ENCODE peak calls at places on chromosomes 16 and 17, in seven cellular contexts. K, C, I, H, U, Z and A are unnamed samples.

GRCh38 chr16:20734056-20734455 is 7.6 kb downstream of the THUMPD1 start:
- DNase-seq in Z (no peak), I (no peak), U (no peak), K (no peak), H (no peak), C (no peak), A (no peak)

GRCh38 chr17:80123791-80124190 is 22.4 kb downstream of the GAA start:
- DNase-seq in H (no peak), I (no peak), K (peak), C (no peak), Z (no peak), U (peak), A (no peak)

GRCh38 chr17:57355090-57355859 is 99.0 kb downstream of the MSI2 start:
- DNase-seq in K (no peak), C (no peak), U (peak), I (no peak), H (no peak), Z (no peak), A (no peak)

GRCh38 chr17:79609175-79609589 is 1.7 kb downstream of the RBFOX3 start:
- DNase-seq in U (no peak), Z (no peak), C (peak), H (no peak), K (no peak), I (no peak), A (no peak)

GRCh38 chr16:14628806-14629611 is 1.1 kb downstream of the PARN start:
- DNase-seq in Z (no peak), K (peak), I (no peak), C (peak), U (peak), H (no peak), A (no peak)

GRCh38 chr17:49587366-49588073 is 11.8 kb downstream of the NXPH3 start:
- DNase-seq in Z (no peak), H (no peak), K (no peak), I (no peak), U (no peak), C (no peak), A (no peak)

GRCh38 chr16:17370233-17371013 is 100.3 kb downstream of the XYLT1 start:
- DNase-seq in I (no peak), H (no peak), K (no peak), C (no peak), U (peak), Z (no peak), A (no peak)

GRCh38 chr16:489606-490005 is 37.9 kb upstream of the CAPN15 start:
- DNase-seq in I (no peak), Z (no peak), U (no peak), C (no peak), K (no peak), H (no peak), A (no peak)

GRCh38 chr17:67160791-67161190 is 84.2 kb downstream of the HELZ start:
- DNase-seq in K (no peak), Z (no peak), U (no peak), C (no peak), I (no peak), H (no peak), A (no peak)

GRCh38 chr17:60328679-60329078 is 63.3 kb downstream of the USP32 start:
- DNase-seq in Z (no peak), H (no peak), I (no peak), K (no peak), C (no peak), U (no peak), A (no peak)

GRCh38 chr16:66150691-66151090 is 215.8 kb upstream of the CDH5 start:
- DNase-seq in I (no peak), K (no peak), C (no peak), Z (no peak), U (peak), H (no peak), A (no peak)

GRCh38 chr17:9522074-9522473 is 53.5 kb downstream of the STX8 start:
- DNase-seq in H (peak), I (no peak), C (peak), U (peak), Z (peak), K (peak), A (no peak)

GRCh38 chr17:81961087-81961514 is at the start of gene NOTUM:
- DNase-seq in C (peak), U (peak), Z (no peak), H (no peak), I (no peak), K (no peak), A (no peak)

GRCh38 chr17:3828151-3828851 is 17.7 kb downstream of the NCBP3 start:
- DNase-seq in Z (no peak), C (no peak), I (no peak), U (peak), K (no peak), H (no peak), A (no peak)

GRCh38 chr16:27169511-27170071 is 33.7 kb upstream of the KDM8 start:
- DNase-seq in I (peak), U (peak), K (peak), Z (peak), C (peak), H (no peak), A (peak)

GRCh38 chr16:10978124-10978523 is 33.8 kb downstream of the CLEC16A start:
- DNase-seq in C (no peak), K (no peak), I (no peak), Z (no peak), H (no peak), U (no peak), A (no peak)

GRCh38 chr17:82787081-82787848 is 35.4 kb downstream of the TBCD start:
- DNase-seq in I (no peak), C (no peak), H (no peak), Z (no peak), U (no peak), K (no peak), A (peak)

GRCh38 chr17:63132509-63132911 is 166.5 kb downstream of the TANC2 start:
- DNase-seq in H (no peak), I (no peak), K (no peak), C (no peak), U (no peak), Z (no peak), A (no peak)

GRCh38 chr16:66441586-66442375 is 14.7 kb downstream of the BEAN1 start:
- DNase-seq in C (no peak), K (no peak), U (peak), I (no peak), H (no peak), Z (no peak), A (no peak)

GRCh38 chr16:14015948-14016347 is 55.2 kb upstream of the MRTFB start:
- DNase-seq in C (no peak), K (peak), Z (no peak), H (no peak), U (peak), I (no peak), A (no peak)

GRCh38 chr17:9371019-9371418 is 204.6 kb downstream of the STX8 start:
- DNase-seq in Z (peak), I (no peak), U (peak), K (peak), H (no peak), C (no peak), A (peak)